ENCODE peak calls at places on chromosomes 11 and 22, in six cellular contexts. One of them, this sample, is unnamed.

GRCh38 chr11:106697058-106697457 is 321.2 kb downstream of the GUCY1A2 start:
- DNase-seq in RCC 7860: peak; percentile 11
- DNase-seq in OCI-LY7: no peak
- DNase-seq in activated CD4-positive, alpha-beta T cell treated with anti-CD3 and anti-CD28 coated beads for 48 hours: no peak
- DNase-seq in T-helper 1 cell: no peak
- DNase-seq in activated B cell treated with CpG ODN at 0.5 μM for 24 hours: no peak
- DNase-seq in this sample: no peak

GRCh38 chr11:119808431-119809185 is 79.6 kb upstream of the NECTIN1 start:
- DNase-seq in activated B cell treated with CpG ODN at 0.5 μM for 24 hours: no peak
- DNase-seq in activated CD4-positive, alpha-beta T cell treated with anti-CD3 and anti-CD28 coated beads for 48 hours: no peak
- DNase-seq in OCI-LY7: no peak
- DNase-seq in T-helper 1 cell: no peak
- DNase-seq in RCC 7860: no peak
- DNase-seq in this sample: no peak

GRCh38 chr22:43230983-43231723 is 44.2 kb upstream of the TTLL12 start:
- DNase-seq in activated CD4-positive, alpha-beta T cell treated with anti-CD3 and anti-CD28 coated beads for 48 hours: peak; percentile 77
- DNase-seq in RCC 7860: peak; percentile 14
- DNase-seq in activated B cell treated with CpG ODN at 0.5 μM for 24 hours: peak; percentile 53
- DNase-seq in OCI-LY7: peak; percentile 70
- DNase-seq in T-helper 1 cell: peak; percentile 50
- DNase-seq in this sample: peak; percentile 94

GRCh38 chr22:24741769-24742168 is 32.8 kb downstream of the PIWIL3 start:
- DNase-seq in activated CD4-positive, alpha-beta T cell treated with anti-CD3 and anti-CD28 coated beads for 48 hours: no peak
- DNase-seq in activated B cell treated with CpG ODN at 0.5 μM for 24 hours: no peak
- DNase-seq in T-helper 1 cell: no peak
- DNase-seq in RCC 7860: no peak
- DNase-seq in OCI-LY7: no peak
- DNase-seq in this sample: no peak

GRCh38 chr11:45925550-45925949 is 3.1 kb downstream of the LARGE2 start:
- DNase-seq in T-helper 1 cell: no peak
- DNase-seq in RCC 7860: no peak
- DNase-seq in OCI-LY7: no peak
- DNase-seq in activated B cell treated with CpG ODN at 0.5 μM for 24 hours: no peak
- DNase-seq in activated CD4-positive, alpha-beta T cell treated with anti-CD3 and anti-CD28 coated beads for 48 hours: no peak
- DNase-seq in this sample: no peak

GRCh38 chr22:48536691-48537591 is 1290.7 kb downstream of the BRD1 start:
- DNase-seq in activated B cell treated with CpG ODN at 0.5 μM for 24 hours: no peak
- DNase-seq in activated CD4-positive, alpha-beta T cell treated with anti-CD3 and anti-CD28 coated beads for 48 hours: no peak
- DNase-seq in OCI-LY7: no peak
- DNase-seq in RCC 7860: no peak
- DNase-seq in T-helper 1 cell: no peak
- DNase-seq in this sample: no peak

GRCh38 chr11:58061813-58062212 is 31.1 kb downstream of the OR6Q1 start:
- DNase-seq in OCI-LY7: no peak
- DNase-seq in RCC 7860: peak; percentile 96
- DNase-seq in activated CD4-positive, alpha-beta T cell treated with anti-CD3 and anti-CD28 coated beads for 48 hours: no peak
- DNase-seq in T-helper 1 cell: no peak
- DNase-seq in activated B cell treated with CpG ODN at 0.5 μM for 24 hours: no peak
- DNase-seq in this sample: no peak

GRCh38 chr11:27469333-27469680 is 3.3 kb downstream of the LGR4 start:
- DNase-seq in activated CD4-positive, alpha-beta T cell treated with anti-CD3 and anti-CD28 coated beads for 48 hours: no peak
- DNase-seq in OCI-LY7: no peak
- DNase-seq in RCC 7860: no peak
- DNase-seq in activated B cell treated with CpG ODN at 0.5 μM for 24 hours: no peak
- DNase-seq in T-helper 1 cell: no peak
- DNase-seq in this sample: no peak

GRCh38 chr22:44329179-44329796 is 16.5 kb upstream of the SHISAL1 start:
- DNase-seq in activated B cell treated with CpG ODN at 0.5 μM for 24 hours: no peak
- DNase-seq in T-helper 1 cell: no peak
- DNase-seq in RCC 7860: peak; percentile 24
- DNase-seq in OCI-LY7: peak; percentile 79
- DNase-seq in activated CD4-positive, alpha-beta T cell treated with anti-CD3 and anti-CD28 coated beads for 48 hours: peak; percentile 49
- DNase-seq in this sample: peak; percentile 82

GRCh38 chr22:47156352-47157092 is 394.1 kb downstream of the TBC1D22A start:
- DNase-seq in T-helper 1 cell: no peak
- DNase-seq in RCC 7860: no peak
- DNase-seq in activated B cell treated with CpG ODN at 0.5 μM for 24 hours: no peak
- DNase-seq in activated CD4-positive, alpha-beta T cell treated with anti-CD3 and anti-CD28 coated beads for 48 hours: no peak
- DNase-seq in OCI-LY7: no peak
- DNase-seq in this sample: no peak